ENCODE peak calls at places on chromosomes 2 and 18, in nine cellular contexts. H is DND-41, M is upper lobe of right lung, C is astrocyte of the spinal cord, T is left ventricle myocardium inferior, Q is breast epithelium, E is dorsolateral prefrontal cortex, G is psoas muscle, D is kidney epithelial cell. Y is an unnamed sample.

GRCh38 chr2:216205486-216205885 is 96.3 kb downstream of the XRCC5 start:
- DNase-seq in G (no peak), T (no peak), E (no peak), D (no peak), H (no peak), Q (no peak), C (no peak), M (no peak), Y (no peak)

GRCh38 chr2:164841719-164842623 is at the start of gene COBLL1:
- DNase-seq in M (peak; percentile 92), C (peak; percentile 72), G (peak; percentile 79), D (no peak), H (peak; percentile 47), T (peak; percentile 78), Q (peak; percentile 75), E (peak; percentile 58), Y (no peak)

GRCh38 chr2:132950986-132951385 is 281.0 kb upstream of the LYPD1 start:
- DNase-seq in G (no peak), T (no peak), H (no peak), M (no peak), E (no peak), D (no peak), Q (no peak), C (no peak), Y (no peak)

GRCh38 chr2:25268136-25268535 is 73.6 kb downstream of the DNMT3A start:
- DNase-seq in Q (no peak), H (no peak), C (no peak), M (no peak), E (no peak), T (no peak), G (peak; percentile 34), D (no peak), Y (no peak)

GRCh38 chr2:120660056-120660694 is 75.5 kb upstream of the GLI2 start:
- DNase-seq in T (no peak), D (no peak), Q (no peak), E (no peak), M (no peak), G (no peak), C (no peak), H (no peak), Y (no peak)

GRCh38 chr18:50518787-50519520 is 40.9 kb upstream of the MAPK4 start:
- DNase-seq in D (no peak), M (no peak), Q (no peak), G (no peak), H (no peak), T (no peak), E (no peak), C (no peak), Y (no peak)

GRCh38 chr2:109702250-109702985 is 88.3 kb downstream of the SOWAHC start:
- DNase-seq in M (no peak), Q (peak; percentile 39), H (no peak), T (no peak), E (no peak), C (peak; percentile 58), G (no peak), D (peak; percentile 79), Y (no peak)

GRCh38 chr2:181573140-181573736 is 83.7 kb downstream of the CERKL start:
- DNase-seq in C (peak; percentile 39), M (no peak), Q (no peak), T (no peak), D (peak; percentile 14), E (no peak), G (no peak), H (peak; percentile 12), Y (no peak)

GRCh38 chr2:55047677-55048299 is 2.5 kb downstream of the RTN4 start:
- DNase-seq in D (no peak), E (no peak), G (no peak), M (no peak), C (peak; percentile 39), Q (no peak), H (peak; percentile 24), T (no peak), Y (no peak)

GRCh38 chr2:203077458-203077857 is 62.8 kb downstream of the NBEAL1 start:
- DNase-seq in G (no peak), H (no peak), M (no peak), T (no peak), Q (no peak), D (no peak), E (no peak), C (peak; percentile 6), Y (no peak)

GRCh38 chr2:120390381-120391055 is 44.6 kb downstream of the INHBB start:
- DNase-seq in M (no peak), G (peak; percentile 38), D (no peak), Q (no peak), C (no peak), E (peak; percentile 11), T (no peak), H (no peak), Y (no peak)

GRCh38 chr2:437772-438393 is 150.0 kb upstream of the ALKAL2 start:
- DNase-seq in M (no peak), E (no peak), G (no peak), T (no peak), C (no peak), D (no peak), H (peak; percentile 79), Q (peak; percentile 46), Y (no peak)

GRCh38 chr2:119753041-119753929 is 6.4 kb upstream of the PTPN4 start:
- DNase-seq in C (peak; percentile 55), H (peak; percentile 44), Q (no peak), G (no peak), M (no peak), E (no peak), T (no peak), D (no peak), Y (no peak)

GRCh38 chr2:199704358-199705238 is 146.4 kb downstream of the FTCDNL1 start:
- DNase-seq in Q (no peak), G (no peak), C (no peak), M (no peak), D (no peak), E (no peak), H (peak; percentile 21), T (no peak), Y (no peak)

GRCh38 chr2:147373800-147374409 is 470.9 kb upstream of the ACVR2A start:
- DNase-seq in M (no peak), Q (no peak), G (no peak), H (no peak), C (no peak), E (no peak), T (no peak), D (no peak), Y (no peak)

GRCh38 chr2:219107837-219108236 is 47.1 kb upstream of the IHH start:
- DNase-seq in Q (no peak), C (no peak), D (no peak), M (peak; percentile 67), T (peak; percentile 27), G (peak; percentile 61), H (no peak), E (no peak), Y (no peak)

GRCh38 chr2:127150996-127151395 is 44.0 kb upstream of the BIN1 start:
- DNase-seq in C (no peak), T (no peak), G (no peak), H (no peak), D (no peak), M (no peak), Q (no peak), E (no peak), Y (no peak)

GRCh38 chr18:37578886-37579513 is 13.4 kb upstream of the CELF4 start:
- DNase-seq in G (no peak), T (no peak), D (no peak), C (peak; percentile 4), Q (no peak), H (peak; percentile 22), M (no peak), E (no peak), Y (no peak)
- TF ChIP-seq CTCF in G (peak; percentile 30), T (peak; percentile 61), D (peak; percentile 55), C (peak; percentile 39), Q (no peak), H (peak; percentile 64), M (peak; percentile 48), E (peak; percentile 55), Y (peak; percentile 73)

GRCh38 chr2:209788925-209789324 is 17.3 kb downstream of the UNC80 start:
- DNase-seq in H (no peak), G (no peak), E (no peak), C (no peak), M (no peak), D (no peak), Q (no peak), T (no peak), Y (no peak)

GRCh38 chr2:209791151-209791550 is 19.5 kb downstream of the UNC80 start:
- DNase-seq in G (no peak), C (no peak), Q (no peak), D (no peak), T (no peak), H (no peak), E (no peak), M (no peak), Y (no peak)

GRCh38 chr2:209787416-209787815 is 15.8 kb downstream of the UNC80 start:
- DNase-seq in Q (no peak), M (no peak), C (no peak), T (no peak), H (no peak), E (no peak), D (no peak), G (no peak), Y (no peak)

DNA sequence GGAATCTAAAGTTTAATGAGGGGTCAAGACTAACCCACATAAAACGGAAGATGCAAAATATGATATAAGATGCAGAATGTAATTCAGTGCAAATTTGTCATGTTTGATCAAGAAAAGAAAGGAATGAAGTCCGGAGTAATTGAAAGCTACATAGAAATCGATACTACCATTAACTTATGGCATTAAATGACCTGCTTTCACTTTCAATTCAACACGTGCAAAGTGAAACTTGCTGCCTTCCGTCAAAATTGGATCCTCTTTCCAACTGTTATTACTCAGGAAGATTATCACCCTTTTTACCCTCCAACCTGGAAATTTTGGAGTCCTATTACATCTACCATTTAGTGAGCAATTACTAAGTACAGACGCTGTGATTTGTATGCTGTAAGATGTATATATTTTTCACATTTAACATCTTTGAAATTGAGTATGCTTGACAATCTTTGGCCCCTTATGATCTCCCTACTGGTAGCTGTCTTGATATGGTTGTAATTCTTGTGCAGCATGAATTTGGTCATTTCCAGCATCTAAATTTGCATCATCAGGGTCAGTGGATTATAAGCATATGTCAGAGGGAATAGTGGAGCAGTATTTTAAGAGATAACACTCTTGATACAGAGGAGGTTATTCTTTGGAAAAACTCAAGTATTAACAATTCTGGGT is 18.6 kb downstream of the UNC80 start:
- DNase-seq in M (no peak), D (no peak), G (no peak), T (no peak), E (no peak), Q (no peak), H (no peak), C (no peak), Y (no peak)
- H3K4me3 ChIP-seq in M (peak overlapping the region; percentile 9), D (no peak overlapping the region), G (peak overlapping the region; percentile 11), T (peak overlapping the region; percentile 32), E (no peak overlapping the region), Q (no peak overlapping the region), H (no peak overlapping the region), C (no peak overlapping the region), Y (no peak overlapping the region)

GRCh38 chr18:30081122-30081521 is 961.4 kb downstream of the DSC3 start:
- DNase-seq in D (no peak), M (no peak), E (no peak), Q (no peak), C (no peak), H (no peak), T (no peak), G (no peak), Y (no peak)
- TF ChIP-seq CTCF in D (no peak), M (no peak), E (no peak), Q (no peak), C (no peak), H (no peak), T (no peak), G (no peak), Y (peak; percentile 6)

GRCh38 chr18:28168725-28169124 is 8.2 kb downstream of the CDH2 start:
- DNase-seq in G (no peak), M (no peak), T (no peak), Q (no peak), D (no peak), H (no peak), C (no peak), E (no peak), Y (no peak)
- H3K4me3 ChIP-seq in G (no peak overlapping the region), M (no peak overlapping the region), T (peak overlapping the region; percentile 84), Q (no peak overlapping the region), D (no peak overlapping the region), H (no peak overlapping the region), C (no peak overlapping the region), E (no peak overlapping the region), Y (no peak overlapping the region)

Y was measured in retinal pigment epithelial cell.